ENCODE peak calls at places on chromosomes 4 and X, in ten cellular contexts. Z is naive B cell; H is activated T-helper 1 cell treated with anti-CD3 and anti-CD28 coated beads, Interleukin-2, amount 50 U/mL, for 16 hours; F is NCI-H2171 treated with DMSO at 0.1 percent for 48 hours; O is H9; S is stimulated activated CD4-positive, alpha-beta T cell treated with anti-CD3 and anti-CD28 coated beads, Interleukin-4, amount 100 ng/mL, for 1 hour; J is midbrain; N is lower leg skin; I is ovary; U is heart left ventricle. M is an unnamed sample.
A peak's percentile ranks its signal among the peaks of the same experiment; 100 is the strongest.

GRCh38 chr4:86054676-86055075 is 305.2 kb downstream of the MAPK10 start:
- DNase-seq in U (no peak), S (no peak), I (no peak), F (peak; percentile 54), N (no peak), O (no peak), Z (no peak), H (no peak), J (no peak), M (no peak)

GRCh38 chr4:153912296-153912695 is 123.4 kb upstream of the SFRP2 start:
- DNase-seq in S (no peak), O (no peak), N (no peak), J (no peak), H (no peak), Z (no peak), F (no peak), U (no peak), I (no peak), M (no peak)

GRCh38 chr4:137300776-137301175 is 231.5 kb downstream of the PCDH18 start:
- DNase-seq in J (no peak), N (no peak), I (no peak), H (no peak), U (no peak), S (no peak), Z (no peak), O (no peak), F (no peak), M (no peak)

GRCh38 chr4:89303177-89303576 is 4.4 kb downstream of the GPRIN3 start:
- DNase-seq in Z (no peak), O (no peak), F (no peak), N (no peak), U (peak; percentile 58), I (no peak), S (no peak), J (no peak), H (no peak), M (no peak)

GRCh38 chr4:3168029-3168428 is 80.9 kb upstream of the MSANTD1 start:
- DNase-seq in I (no peak), O (no peak), S (no peak), N (no peak), Z (no peak), U (no peak), H (no peak), F (no peak), J (no peak), M (peak; percentile 90)

GRCh38 chr4:147453561-147454141 is 27.2 kb upstream of the EDNRA start:
- DNase-seq in S (no peak), I (no peak), U (no peak), F (no peak), J (no peak), N (no peak), O (no peak), H (no peak), Z (no peak), M (peak; percentile 47)

GRCh38 chrX:125533352-125533751 is 213.7 kb downstream of the TEX13C start:
- DNase-seq in I (no peak), F (no peak), N (no peak), O (no peak), J (no peak), U (no peak), S (no peak), Z (no peak), H (no peak), M (no peak)

GRCh38 chr4:154384012-154384411 is 107.6 kb downstream of the DCHS2 start:
- DNase-seq in N (no peak), Z (no peak), U (no peak), O (no peak), H (no peak), F (no peak), I (no peak), S (no peak), J (no peak), M (no peak)

GRCh38 chr4:173958445-173958844 is 325.0 kb downstream of the FBXO8 start:
- DNase-seq in F (no peak), H (no peak), J (no peak), S (no peak), O (no peak), N (no peak), Z (no peak), U (no peak), I (no peak), M (no peak)

GRCh38 chrX:39613997-39614679 is 483.6 kb downstream of the BCOR start:
- DNase-seq in H (no peak), J (no peak), F (peak; percentile 81), O (peak; percentile 72), I (no peak), U (no peak), N (no peak), S (peak; percentile 73), Z (peak; percentile 11), M (peak; percentile 4)

GRCh38 chr4:158769175-158769831 is 477 bp downstream of the FNIP2 start:
- DNase-seq in I (peak; percentile 70), J (no peak), F (no peak), Z (peak; percentile 16), O (peak; percentile 48), U (peak; percentile 45), H (peak; percentile 4), S (peak; percentile 37), N (peak; percentile 29), M (peak; percentile 32)

GRCh38 chr4:8909548-8909947 is 37.9 kb upstream of the HMX1 start:
- DNase-seq in H (no peak), O (no peak), N (no peak), F (peak; percentile 2), Z (no peak), U (no peak), S (no peak), I (no peak), J (no peak), M (no peak)

GRCh38 chrX:143694881-143695280 is 25.7 kb downstream of the SPANXN2 start:
- DNase-seq in F (no peak), J (no peak), H (no peak), S (no peak), Z (no peak), I (no peak), O (no peak), U (no peak), N (no peak), M (no peak)